ENCODE peak calls at places on chromosome 17, in nine cellular contexts. F, C, V, S, X, R, G, D and P are unnamed samples.

GRCh38 chr17:19440421-19440820 is 29.4 kb downstream of the RNF112 start:
- DNase-seq in F (no peak), V (no peak), G (no peak), C (peak), R (no peak), D (no peak), S (no peak), X (no peak), P (peak)

GRCh38 chr17:21359483-21359840 is 16.7 kb upstream of the KCNJ12 start:
- DNase-seq in C (no peak), R (no peak), X (no peak), V (no peak), S (no peak), D (no peak), F (no peak), G (no peak), P (no peak)

GRCh38 chr17:59371426-59372099 is 40.1 kb downstream of the YPEL2 start:
- DNase-seq in R (no peak), S (peak), C (no peak), G (no peak), D (no peak), X (peak), F (no peak), V (peak), P (no peak)

GRCh38 chr17:68698761-68699160 is 97.6 kb upstream of the FAM20A start:
- DNase-seq in R (no peak), D (no peak), S (no peak), X (peak), G (no peak), C (no peak), F (no peak), V (peak), P (no peak)

GRCh38 chr17:56779306-56779705 is 54.4 kb downstream of the C17orf67 start:
- DNase-seq in G (no peak), S (peak), C (no peak), V (no peak), X (no peak), R (no peak), F (no peak), D (no peak), P (no peak)

GRCh38 chr17:78365561-78366108 is 5.8 kb upstream of the SOCS3 start:
- DNase-seq in X (no peak), F (no peak), S (no peak), C (no peak), R (peak), V (no peak), D (no peak), G (peak), P (no peak)

GRCh38 chr17:75925912-75926311 is 14.9 kb downstream of the FBF1 start:
- DNase-seq in V (no peak), C (no peak), S (no peak), D (no peak), F (no peak), G (no peak), R (no peak), X (no peak), P (no peak)

GRCh38 chr17:72702998-72703397 is 389.5 kb downstream of the SLC39A11 start:
- DNase-seq in C (no peak), D (no peak), F (peak), R (no peak), G (no peak), S (no peak), X (peak), V (peak), P (no peak)

GRCh38 chr17:78748048-78748729 is 33.9 kb downstream of the CYTH1 start:
- DNase-seq in S (no peak), D (no peak), F (no peak), R (no peak), G (no peak), V (no peak), C (peak), X (no peak), P (peak)

GRCh38 chr17:64319531-64319930 is 56.5 kb upstream of the TEX2 start:
- DNase-seq in F (no peak), G (no peak), D (no peak), S (no peak), R (no peak), X (no peak), C (no peak), V (no peak), P (no peak)

GRCh38 chr17:65537845-65538678 is 23.4 kb downstream of the AXIN2 start:
- DNase-seq in S (no peak), C (no peak), D (no peak), X (no peak), G (no peak), F (no peak), R (no peak), V (peak), P (no peak)

GRCh38 chr17:2054740-2055493 is at the start of gene HIC1:
- DNase-seq in D (no peak), R (peak), X (peak), S (peak), F (peak), C (peak), V (peak), G (peak), P (peak)

GRCh38 chr17:28717578-28718316 is at the start of gene RAB34:
- DNase-seq in C (no peak), F (peak), R (peak), X (peak), S (peak), G (peak), D (peak), V (peak), P (no peak)

GRCh38 chr17:76152580-76152979 is 11.5 kb upstream of the FOXJ1 start:
- DNase-seq in S (peak), X (no peak), F (no peak), G (no peak), C (no peak), D (no peak), V (no peak), R (no peak), P (no peak)

GRCh38 chr17:36937961-36938565 is 788 bp downstream of the LHX1 start:
- DNase-seq in V (no peak), G (no peak), S (peak), D (no peak), C (no peak), X (peak), F (peak), R (peak), P (no peak)

GRCh38 chr17:61508912-61509311 is 56.7 kb downstream of the TBX4 start:
- DNase-seq in G (no peak), V (no peak), D (no peak), X (no peak), F (no peak), R (no peak), S (no peak), C (no peak), P (no peak)

GRCh38 chr17:36755586-36755985 is 154.2 kb downstream of the MRM1 start:
- DNase-seq in S (no peak), D (no peak), G (peak), C (peak), F (no peak), V (no peak), X (peak), R (no peak), P (peak)

GRCh38 chr17:48619821-48620496 is 4.9 kb upstream of the HOXB8 start:
- DNase-seq in S (no peak), V (no peak), R (peak), C (no peak), G (no peak), F (no peak), D (no peak), X (no peak), P (no peak)

GRCh38 chr17:1347681-1348318 is 52.2 kb downstream of the YWHAE start:
- DNase-seq in S (peak), C (no peak), D (no peak), G (no peak), V (peak), F (peak), R (no peak), X (no peak), P (no peak)

GRCh38 chr17:57092171-57092570 is 7.1 kb downstream of the AKAP1 start:
- DNase-seq in V (peak), S (no peak), C (no peak), G (no peak), D (peak), R (no peak), X (peak), F (peak), P (peak)

GRCh38 chr17:537133-537532 is 177.5 kb downstream of the VPS53 start:
- DNase-seq in C (no peak), S (no peak), D (no peak), G (no peak), F (no peak), X (no peak), V (no peak), R (no peak), P (no peak)

GRCh38 chr17:45248132-45248936 is 13.6 kb downstream of the SPATA32 start:
- DNase-seq in R (peak), V (no peak), X (no peak), D (no peak), S (peak), F (no peak), G (no peak), C (peak), P (peak)

GRCh38 chr17:48505788-48506187 is 25.0 kb downstream of the HOXB1 start:
- DNase-seq in R (no peak), S (no peak), D (no peak), C (peak), V (peak), X (peak), F (peak), G (no peak), P (peak)

GRCh38 chr17:49548506-49549310 is 27.0 kb upstream of the NXPH3 start:
- DNase-seq in X (peak), C (no peak), V (peak), G (peak), D (no peak), F (peak), R (no peak), S (peak), P (peak)

GRCh38 chr17:50685691-50686493 is 21.8 kb downstream of the ANKRD40 start:
- DNase-seq in G (no peak), S (peak), F (no peak), V (no peak), X (no peak), C (no peak), D (no peak), R (no peak), P (no peak)

GRCh38 chr17:72192409-72193192 is 71.8 kb downstream of the SOX9 start:
- DNase-seq in V (peak), S (no peak), X (peak), F (peak), G (no peak), C (no peak), D (peak), R (no peak), P (no peak)

GRCh38 chr17:78605886-78606285 is 28.7 kb upstream of the DNAH17 start:
- DNase-seq in D (no peak), R (no peak), C (no peak), X (no peak), S (no peak), G (no peak), V (no peak), F (no peak), P (no peak)

GRCh38 chr17:40134184-40134583 is 6.2 kb upstream of the CASC3 start:
- DNase-seq in D (no peak), F (no peak), R (no peak), S (no peak), X (no peak), C (no peak), G (no peak), V (no peak), P (no peak)

GRCh38 chr17:40123811-40124114 is 2.0 kb downstream of the MSL1 start:
- DNase-seq in R (no peak), S (no peak), V (no peak), X (no peak), D (no peak), G (no peak), C (no peak), F (no peak), P (no peak)

GRCh38 chr17:40130352-40131042 is 8.7 kb downstream of the MSL1 start:
- DNase-seq in V (no peak), F (no peak), D (no peak), X (peak), S (no peak), G (no peak), R (no peak), C (no peak), P (no peak)

GRCh38 chr17:40124279-40125141 is 2.7 kb downstream of the MSL1 start:
- DNase-seq in C (no peak), S (no peak), R (no peak), X (no peak), D (no peak), V (peak), G (no peak), F (peak), P (no peak)

DNA sequence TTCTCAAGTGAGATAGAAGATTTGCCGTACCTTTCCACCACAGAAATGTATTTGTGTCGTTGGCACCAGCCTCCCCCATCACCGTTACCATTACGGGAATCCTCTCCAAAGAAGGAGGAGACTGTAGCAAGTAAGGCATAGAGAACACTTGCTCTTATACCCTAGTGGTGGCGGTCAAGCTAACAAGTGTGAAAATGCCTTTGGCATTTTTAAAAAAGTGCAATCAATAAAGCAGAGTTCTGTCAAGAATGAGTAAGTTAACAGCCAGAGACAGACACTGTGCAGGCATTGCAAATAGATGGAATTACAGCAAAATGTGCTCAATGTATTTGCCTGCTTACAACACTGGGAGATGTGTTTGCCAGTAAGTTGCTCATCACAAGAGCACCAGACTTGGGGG is 7.7 kb downstream of the MSL1 start:
- DNase-seq in G (no peak), R (no peak), X (no peak), C (no peak), V (no peak), D (no peak), F (no peak), S (no peak), P (no peak)
- TF ChIP-seq CTCF in G (no peak), R (no peak), X (no peak), C (no peak), V (no peak), D (no peak), F (no peak), S (no peak), P (no peak)

GRCh38 chr17:8189711-8190477 is at the start of gene BORCS6:
- DNase-seq in G (peak), F (peak), S (peak), V (peak), C (peak), X (peak), R (peak), D (peak), P (peak)
- TF ChIP-seq CTCF in G (no peak), F (no peak), S (no peak), V (no peak), C (peak), X (no peak), R (no peak), D (no peak), P (peak)

GRCh38 chr17:80853076-80853475 is 138.6 kb upstream of the CHMP6 start:
- DNase-seq in S (no peak), G (no peak), F (no peak), D (no peak), X (no peak), V (no peak), R (no peak), C (no peak), P (no peak)

GRCh38 chr17:80855968-80856862 is 135.4 kb upstream of the CHMP6 start:
- DNase-seq in S (no peak), V (peak), D (peak), R (no peak), C (no peak), G (no peak), F (peak), X (peak), P (peak)

GRCh38 chr17:80854220-80854619 is 137.4 kb upstream of the CHMP6 start:
- DNase-seq in G (no peak), S (no peak), D (no peak), R (no peak), X (no peak), V (no peak), F (no peak), C (no peak), P (no peak)

GRCh38 chr17:80856863-80857488 is 134.7 kb upstream of the CHMP6 start:
- DNase-seq in X (no peak), R (no peak), F (peak), S (no peak), C (no peak), D (no peak), G (no peak), V (no peak), P (no peak)

GRCh38 chr17:80855196-80855967 is 136.3 kb upstream of the CHMP6 start:
- DNase-seq in F (no peak), R (no peak), X (no peak), D (no peak), S (no peak), V (no peak), C (no peak), G (no peak), P (no peak)
- TF ChIP-seq CTCF in F (no peak), R (no peak), X (no peak), D (no peak), S (no peak), V (no peak), C (no peak), G (no peak), P (no peak)

DNA sequence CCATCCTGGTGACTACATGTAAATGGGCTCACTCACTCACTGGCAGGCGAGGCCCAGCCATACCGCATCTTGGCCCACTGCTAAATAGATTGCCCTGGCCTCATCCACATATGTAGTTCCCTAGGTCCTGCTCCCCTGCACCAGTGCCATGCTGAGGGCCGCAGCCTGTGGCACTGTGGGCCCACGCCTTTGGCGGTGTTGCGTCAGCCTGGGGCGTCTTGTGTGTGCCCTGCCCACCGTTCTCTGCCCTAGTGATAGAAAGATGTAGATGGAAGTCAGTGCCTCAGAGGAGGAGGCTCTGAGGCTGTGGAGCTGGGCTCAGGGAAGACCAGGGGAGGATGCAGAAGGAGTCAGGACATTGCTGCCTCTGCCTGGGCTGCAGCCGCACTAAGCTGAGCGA is 18.9 kb downstream of the C17orf75 start:
- DNase-seq in G (no peak), F (no peak), X (no peak), V (no peak), R (no peak), D (no peak), C (no peak), S (no peak), P (no peak)
- TF ChIP-seq CTCF in G (no peak), F (no peak), X (no peak), V (no peak), R (no peak), D (no peak), C (no peak), S (no peak), P (no peak)

GRCh38 chr17:5111402-5112204 is at the start of gene ZNF232:
- DNase-seq in C (peak), S (peak), V (peak), X (peak), G (peak), F (peak), D (peak), R (peak), P (peak)

GRCh38 chr17:5115673-5116651 is at the start of gene USP6:
- DNase-seq in C (no peak), D (no peak), F (no peak), X (no peak), G (peak), V (no peak), R (no peak), S (no peak), P (no peak)

GRCh38 chr17:5110816-5111215 is 862 bp downstream of the ZNF232 start:
- DNase-seq in D (no peak), C (no peak), X (no peak), S (no peak), G (no peak), F (no peak), R (no peak), V (no peak), P (peak)
- TF ChIP-seq CTCF in D (no peak), C (no peak), X (no peak), S (no peak), G (no peak), F (no peak), R (no peak), V (no peak), P (no peak)

DNA sequence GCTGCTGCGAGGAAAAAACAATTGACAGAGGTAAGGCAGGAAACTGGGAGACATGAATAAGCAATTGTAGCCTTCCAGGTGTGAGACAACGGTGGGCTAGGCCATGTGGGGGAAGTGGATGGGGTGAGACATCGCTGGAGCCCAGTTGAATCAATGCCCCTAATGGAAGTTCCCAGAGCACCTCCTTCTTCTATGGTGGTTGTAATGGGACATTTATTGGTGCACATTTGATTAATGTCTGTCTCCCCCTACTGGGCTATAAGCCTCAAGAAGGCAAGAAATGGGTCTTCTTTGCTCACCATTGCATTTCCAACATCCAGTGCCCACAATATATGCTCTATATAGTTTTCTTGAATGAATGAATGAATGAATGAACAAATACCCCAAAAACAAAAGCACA is 22.7 kb upstream of the CD300E start:
- DNase-seq in V (no peak), X (peak), C (peak), F (no peak), R (no peak), D (no peak), G (no peak), S (peak), P (peak)
- TF ChIP-seq CTCF in V (no peak), X (peak), C (peak), F (peak), R (no peak), D (no peak), G (no peak), S (no peak), P (peak)